ENCODE peak calls at places on chromosomes 2 and 18, in five cellular contexts. D is IMR-90, F is K562, A is SK-N-SH, B is HepG2. L is an unnamed sample.

GRCh38 chr18:50558948-50559749 is 738 bp upstream of the MAPK4 start:
- DNase-seq in D (no peak), F (no peak), A (peak; percentile 14), B (no peak), L (no peak)

GRCh38 chr2:144198116-144198515 is 321.8 kb downstream of the ZEB2 start:
- DNase-seq in D (peak; percentile 66), F (no peak), A (no peak), B (peak; percentile 61), L (no peak)

GRCh38 chr2:238929242-238930081 is 81.6 kb downstream of the TWIST2 start:
- DNase-seq in D (peak; percentile 30), F (no peak), A (no peak), B (no peak), L (no peak)

GRCh38 chr18:2883137-2883671 is 36.4 kb downstream of the EMILIN2 start:
- DNase-seq in D (no peak), F (no peak), A (no peak), B (no peak), L (no peak)

GRCh38 chr2:203683932-203684556 is 22.4 kb upstream of the CD28 start:
- DNase-seq in D (peak; percentile 92), F (no peak), A (no peak), B (peak; percentile 71), L (peak; percentile 28)

GRCh38 chr2:197804758-197805597 is 585 bp downstream of the PLCL1 start:
- DNase-seq in D (peak; percentile 6), F (peak; percentile 17), A (peak; percentile 72), B (no peak), L (no peak)

GRCh38 chr2:85753035-85753524 is 711 bp upstream of the ATOH8 start:
- DNase-seq in D (no peak), F (no peak), A (no peak), B (no peak), L (no peak)

GRCh38 chr18:76593838-76594237 is 98.8 kb upstream of the ZNF516 start:
- DNase-seq in D (no peak), F (no peak), A (no peak), B (no peak), L (no peak)

GRCh38 chr18:38980420-38980819 is 1414.8 kb upstream of the CELF4 start:
- DNase-seq in D (no peak), F (no peak), A (no peak), B (no peak), L (no peak)

GRCh38 chr2:78065366-78065765 is 543.2 kb upstream of the LRRTM4 start:
- DNase-seq in D (no peak), F (no peak), A (peak; percentile 3), B (no peak), L (no peak)

GRCh38 chr2:72173640-72174321 is 26.1 kb upstream of the CYP26B1 start:
- DNase-seq in D (peak; percentile 35), F (no peak), A (peak; percentile 48), B (no peak), L (no peak)

GRCh38 chr18:69265661-69266060 is 135.0 kb upstream of the DOK6 start:
- DNase-seq in D (peak; percentile 0), F (no peak), A (no peak), B (no peak), L (no peak)

GRCh38 chr2:67561411-67561965 is 164.4 kb downstream of the ETAA1 start:
- DNase-seq in D (peak; percentile 81), F (no peak), A (peak; percentile 69), B (no peak), L (no peak)

GRCh38 chr2:26534098-26534864 is 56.4 kb upstream of the OTOF start:
- DNase-seq in D (no peak), F (no peak), A (no peak), B (no peak), L (no peak)

GRCh38 chr2:235756491-235756890 is 262.6 kb downstream of the AGAP1 start:
- DNase-seq in D (no peak), F (no peak), A (no peak), B (no peak), L (no peak)

GRCh38 chr2:26757873-26758789 is 6.0 kb upstream of the SLC35F6 start:
- DNase-seq in D (peak; percentile 99), F (no peak), A (peak; percentile 5), B (peak; percentile 92), L (peak; percentile 73)

GRCh38 chr18:3283908-3284307 is 22.0 kb downstream of the MYL12B start:
- DNase-seq in D (no peak), F (peak; percentile 3), A (peak; percentile 83), B (no peak), L (no peak)

GRCh38 chr18:55405655-55406373 is 182.2 kb downstream of the TCF4 start:
- DNase-seq in D (peak; percentile 95), F (peak; percentile 11), A (peak; percentile 52), B (no peak), L (no peak)

GRCh38 chr2:990970-991369 is 40.3 kb downstream of the SNTG2 start:
- DNase-seq in D (no peak), F (no peak), A (peak; percentile 51), B (no peak), L (no peak)

GRCh38 chr2:232875256-232876070 is 5.4 kb downstream of the SNORC start:
- DNase-seq in D (no peak), F (no peak), A (peak; percentile 68), B (no peak), L (no peak)

GRCh38 chr2:206457188-206457634 is 13.9 kb downstream of the ADAM23 start:
- DNase-seq in D (no peak), F (no peak), A (no peak), B (no peak), L (peak; percentile 83)

GRCh38 chr2:11507517-11507916 is 26.3 kb upstream of the GREB1 start:
- DNase-seq in D (no peak), F (no peak), A (no peak), B (no peak), L (no peak)

GRCh38 chr18:48724939-48725338 is 186.1 kb downstream of the CTIF start:
- DNase-seq in D (no peak), F (no peak), A (no peak), B (no peak), L (peak; percentile 35)

GRCh38 chr2:241193276-241193675 is 4.8 kb downstream of the ANO7 start:
- DNase-seq in D (no peak), F (no peak), A (no peak), B (no peak), L (no peak)

GRCh38 chr2:164782323-164782722 is 59.3 kb downstream of the COBLL1 start:
- DNase-seq in D (peak; percentile 8), F (no peak), A (no peak), B (no peak), L (no peak)

GRCh38 chr2:3628800-3629199 is 29.2 kb upstream of the ALLC start:
- DNase-seq in D (no peak), F (peak; percentile 32), A (no peak), B (peak; percentile 54), L (no peak)

GRCh38 chr2:144516981-144517824 is 2.7 kb downstream of the ZEB2 start:
- DNase-seq in D (peak; percentile 98), F (peak; percentile 50), A (peak; percentile 77), B (no peak), L (no peak)

GRCh38 chr2:110866496-110866895 is 134.1 kb downstream of the ACOXL start:
- DNase-seq in D (no peak), F (no peak), A (no peak), B (no peak), L (no peak)

GRCh38 chr2:185456517-185456916 is 282.1 kb upstream of the FSIP2 start:
- DNase-seq in D (no peak), F (no peak), A (no peak), B (no peak), L (no peak)
- TF ChIP-seq MXI1 in D (no peak), F (no peak), A (no peak), B (no peak), L (no peak)

DNA sequence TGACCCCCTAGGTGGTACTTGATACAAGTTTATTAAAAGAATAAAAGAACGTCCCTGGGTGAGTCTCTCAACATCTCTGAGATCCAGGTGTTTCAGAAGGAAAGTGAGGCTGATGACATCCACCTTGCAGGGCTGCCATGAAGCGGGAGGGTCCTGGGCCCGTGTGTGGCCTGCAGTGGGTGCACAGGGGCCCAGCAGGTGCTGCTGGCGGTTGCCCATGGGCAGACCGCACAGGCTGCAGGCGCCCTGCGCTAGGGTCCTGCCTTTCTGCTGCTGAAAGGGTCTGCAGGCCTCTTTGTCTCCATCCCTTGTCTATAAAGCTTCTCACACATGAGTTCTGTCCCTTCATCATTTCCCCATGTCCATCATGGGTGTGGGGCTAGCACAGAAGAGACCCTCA is 247.0 kb downstream of the TFCP2L1 start:
- DNase-seq in D (no peak), F (no peak), A (no peak), B (no peak), L (no peak)
- TF ChIP-seq MXI1 in D (no peak), F (no peak), A (no peak), B (no peak), L (no peak)

GRCh38 chr18:24395049-24395780 is 2.4 kb downstream of the OSBPL1A start:
- DNase-seq in D (peak; percentile 51), F (no peak), A (no peak), B (no peak), L (no peak)
- TF ChIP-seq MXI1 in D (no peak), F (no peak), A (no peak), B (no peak), L (no peak)

DNA sequence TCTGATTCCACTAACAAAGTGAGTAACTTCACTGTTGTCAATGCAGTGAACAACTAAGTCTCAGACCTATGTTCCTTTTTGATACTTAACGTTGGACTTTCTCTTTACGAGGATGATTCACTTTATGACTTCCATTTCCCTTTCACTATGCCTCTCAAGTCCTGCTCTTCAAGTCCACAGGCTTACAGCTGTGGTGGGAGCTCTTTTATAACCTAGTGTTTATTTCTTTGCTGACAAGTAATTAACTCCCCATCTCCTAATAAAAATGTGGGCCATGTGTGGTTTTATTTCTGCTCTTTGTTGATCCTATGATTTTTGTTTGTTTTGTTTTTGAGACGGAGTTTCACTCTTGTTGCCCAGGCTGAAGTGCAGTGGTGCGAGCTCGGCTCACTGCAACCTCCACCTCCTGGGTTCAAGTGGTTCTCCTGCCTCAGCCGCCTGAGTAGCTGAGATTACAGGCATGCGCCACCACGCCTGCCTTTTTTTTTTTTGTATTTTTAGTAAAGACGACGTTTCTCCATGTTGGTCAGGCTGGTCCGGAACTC is 142.1 kb downstream of the USP34 start:
- DNase-seq in D (peak; percentile 6), F (no peak), A (no peak), B (no peak), L (no peak)
- TF ChIP-seq MXI1 in D (no peak), F (no peak), A (no peak), B (no peak), L (no peak)

DNA sequence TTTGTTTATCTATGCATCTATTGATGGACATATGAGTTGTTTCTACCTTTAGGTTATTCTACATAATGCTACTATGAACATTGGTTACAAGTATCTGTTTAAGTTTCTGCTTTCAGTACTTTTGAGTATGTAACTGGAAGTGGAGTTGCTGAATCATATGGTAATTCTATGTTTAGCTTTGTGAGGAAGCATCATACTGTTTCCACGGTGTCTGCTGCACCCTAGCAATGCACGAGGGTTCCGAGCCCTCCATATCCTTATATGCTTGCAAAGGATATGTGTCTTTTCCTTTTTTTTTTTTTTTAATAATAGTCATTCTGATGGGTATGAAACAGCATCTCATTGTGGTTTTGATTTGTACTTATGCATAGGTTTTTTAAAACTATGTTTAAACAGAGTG is 83.7 kb downstream of the FMNL2 start:
- DNase-seq in D (peak; percentile 79), F (no peak), A (no peak), B (no peak), L (no peak)
- TF ChIP-seq MXI1 in D (no peak), F (no peak), A (no peak), B (no peak), L (no peak)

GRCh38 chr2:64453710-64454315 is at the start of gene LGALSL:
- DNase-seq in D (peak; percentile 24), F (peak; percentile 82), A (peak; percentile 94), B (peak; percentile 66), L (no peak)
- TF ChIP-seq MXI1 in D (no peak), F (no peak), A (peak; percentile 25), B (no peak), L (no peak)

L was measured in GM12878.